ENCODE peak calls at places on chromosomes 7 and 10, in eight cellular contexts. G is A549, W is WTC11, B is HepG2, N is HCT116, T is NB4, X is K562, Y is H1. U is an unnamed sample.

GRCh38 chr10:131872011-131872836 is 28.6 kb upstream of the PPP2R2D start:
- DNase-seq in G (no peak), W (no peak), B (no peak), N (no peak), T (no peak), X (no peak), Y (no peak), U (no peak)

GRCh38 chr10:96995851-96996250 is 163.8 kb downstream of the LCOR start:
- DNase-seq in G (no peak), W (no peak), B (no peak), N (no peak), T (no peak), X (no peak), Y (no peak), U (no peak)

GRCh38 chr7:30028749-30029635 is 780 bp downstream of the PLEKHA8 start:
- DNase-seq in G (peak; percentile 40), W (peak; percentile 62), B (peak; percentile 71), N (peak; percentile 12), T (peak; percentile 72), X (peak; percentile 56), Y (no peak), U (no peak)

GRCh38 chr10:78544447-78545085 is 510.9 kb downstream of the RPS24 start:
- DNase-seq in G (no peak), W (no peak), B (peak; percentile 37), N (no peak), T (no peak), X (no peak), Y (no peak), U (no peak)

GRCh38 chr7:31071316-31071715 is 19.2 kb downstream of the ADCYAP1R1 start:
- DNase-seq in G (no peak), W (no peak), B (no peak), N (no peak), T (no peak), X (no peak), Y (no peak), U (no peak)

GRCh38 chr10:76864913-76865312 is 772.7 kb downstream of the KCNMA1 start:
- DNase-seq in G (no peak), W (no peak), B (no peak), N (no peak), T (no peak), X (no peak), Y (no peak), U (no peak)

GRCh38 chr7:157389951-157390730 is 53.3 kb downstream of the DNAJB6 start:
- DNase-seq in G (no peak), W (no peak), B (no peak), N (no peak), T (peak; percentile 99), X (no peak), Y (no peak), U (no peak)

GRCh38 chr7:157599491-157599890 is 262.7 kb downstream of the DNAJB6 start:
- DNase-seq in G (no peak), W (no peak), B (no peak), N (no peak), T (no peak), X (no peak), Y (no peak), U (no peak)

GRCh38 chr7:27642271-27642670 is 20.4 kb downstream of the HIBADH start:
- DNase-seq in G (no peak), W (no peak), B (no peak), N (no peak), T (no peak), X (no peak), Y (no peak), U (no peak)

GRCh38 chr10:17923728-17924127 is 28.0 kb upstream of the SLC39A12 start:
- DNase-seq in G (no peak), W (no peak), B (no peak), N (no peak), T (no peak), X (no peak), Y (no peak), U (no peak)

GRCh38 chr10:30786131-30786530 is 156.6 kb upstream of the LYZL2 start:
- DNase-seq in G (no peak), W (no peak), B (no peak), N (no peak), T (peak; percentile 10), X (no peak), Y (no peak), U (no peak)

GRCh38 chr7:107233981-107234380 is 65.2 kb downstream of the HBP1 start:
- DNase-seq in G (no peak), W (no peak), B (no peak), N (no peak), T (no peak), X (no peak), Y (no peak), U (no peak)

GRCh38 chr7:134211817-134212216 is 84.7 kb downstream of the LRGUK start:
- DNase-seq in G (no peak), W (no peak), B (no peak), N (no peak), T (no peak), X (peak; percentile 48), Y (no peak), U (no peak)

GRCh38 chr10:21954690-21955089 is 48.8 kb downstream of the DNAJC1 start:
- DNase-seq in G (no peak), W (no peak), B (no peak), N (no peak), T (no peak), X (no peak), Y (no peak), U (no peak)

GRCh38 chr10:21954132-21954531 is 49.4 kb downstream of the DNAJC1 start:
- DNase-seq in G (no peak), W (no peak), B (no peak), N (no peak), T (no peak), X (no peak), Y (no peak), U (no peak)

GRCh38 chr10:21950566-21950965 is 53.0 kb downstream of the DNAJC1 start:
- DNase-seq in G (no peak), W (no peak), B (no peak), N (no peak), T (no peak), X (no peak), Y (no peak), U (no peak)

DNA sequence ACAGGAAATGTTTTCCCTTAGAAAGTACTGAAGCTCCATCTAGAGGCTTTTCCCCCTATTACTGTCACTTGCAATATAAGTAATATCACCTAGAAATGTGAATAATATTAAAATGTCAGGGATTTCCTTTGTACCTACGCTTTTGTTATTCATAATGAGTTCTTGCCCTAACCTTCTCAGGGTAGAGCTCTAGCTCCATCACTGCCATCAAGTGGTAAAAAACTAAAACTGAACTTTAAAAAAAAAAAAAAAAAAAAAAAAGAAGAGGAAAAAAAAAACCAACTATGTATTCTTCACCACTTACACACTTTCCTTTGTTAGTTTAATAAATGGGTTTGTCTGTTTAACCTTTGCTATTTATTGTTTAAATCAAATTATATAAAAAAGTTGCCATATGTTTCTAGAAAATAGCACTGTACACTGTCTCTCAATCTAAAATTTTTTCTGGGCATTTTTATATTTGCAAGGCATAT is 49.9 kb downstream of the DNAJC1 start:
- DNase-seq in G (peak; percentile 57), W (no peak), B (peak; percentile 36), N (peak; percentile 53), T (peak; percentile 46), X (peak; percentile 53), Y (no peak), U (peak; percentile 54)
- TF ChIP-seq MAX in G (no peak), W (no peak), B (no peak), N (no peak), T (no peak), X (no peak), Y (no peak), U (no peak)

GRCh38 chr10:110394296-110394695 is 89.6 kb upstream of the SMNDC1 start:
- DNase-seq in G (no peak), W (no peak), B (no peak), N (no peak), T (no peak), X (no peak), Y (no peak), U (no peak)

GRCh38 chr10:110396284-110396651 is 91.5 kb upstream of the SMNDC1 start:
- DNase-seq in G (no peak), W (no peak), B (no peak), N (no peak), T (no peak), X (no peak), Y (no peak), U (no peak)

GRCh38 chr10:110394898-110395297 is 90.2 kb upstream of the SMNDC1 start:
- DNase-seq in G (no peak), W (no peak), B (no peak), N (no peak), T (no peak), X (no peak), Y (no peak), U (no peak)

GRCh38 chr10:110393866-110394265 is 89.1 kb upstream of the SMNDC1 start:
- DNase-seq in G (no peak), W (no peak), B (no peak), N (no peak), T (no peak), X (no peak), Y (no peak), U (no peak)

GRCh38 chr10:110395350-110396283 is 90.9 kb upstream of the SMNDC1 start:
- DNase-seq in G (peak; percentile 79), W (no peak), B (peak; percentile 64), N (peak; percentile 96), T (no peak), X (no peak), Y (no peak), U (no peak)
- TF ChIP-seq MAX in G (peak; percentile 70), W (no peak), B (no peak), N (no peak), T (no peak), X (no peak), Y (no peak), U (peak; percentile 13)

GRCh38 chr7:19302731-19303130 is 157.5 kb upstream of the FERD3L start:
- DNase-seq in G (no peak), W (no peak), B (no peak), N (no peak), T (no peak), X (no peak), Y (no peak), U (no peak)

GRCh38 chr7:19307554-19307953 is 162.3 kb upstream of the FERD3L start:
- DNase-seq in G (no peak), W (no peak), B (no peak), N (no peak), T (no peak), X (no peak), Y (no peak), U (no peak)

GRCh38 chr7:19305698-19306097 is 160.5 kb upstream of the FERD3L start:
- DNase-seq in G (no peak), W (no peak), B (no peak), N (no peak), T (no peak), X (no peak), Y (no peak), U (no peak)
- TF ChIP-seq MAX in G (no peak), W (no peak), B (no peak), N (no peak), T (no peak), X (no peak), Y (no peak), U (no peak)

DNA sequence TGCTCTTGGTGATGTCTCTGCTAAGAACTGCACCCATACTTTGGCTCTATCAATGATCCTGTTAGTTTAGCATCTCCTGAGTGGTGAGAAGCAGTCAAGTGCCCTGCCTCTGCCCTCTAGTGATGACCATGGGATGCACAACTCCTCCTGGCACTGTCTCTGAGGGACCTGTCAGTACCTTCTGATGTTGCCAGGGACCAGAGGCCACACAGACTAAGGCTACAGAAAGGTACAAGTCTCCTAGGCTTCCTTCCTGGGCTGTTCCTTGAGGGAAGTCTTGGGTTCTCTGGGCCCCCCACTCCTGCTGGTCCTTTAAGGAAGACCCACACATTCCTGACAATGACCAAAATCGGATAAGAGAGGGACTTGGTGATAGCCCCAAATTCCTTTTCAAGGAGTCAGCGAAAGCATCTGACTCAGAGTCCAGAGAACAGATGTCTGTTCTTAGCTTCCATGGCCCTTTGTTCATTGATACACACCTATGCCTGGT is 15.3 kb downstream of the NKX2-3 start:
- DNase-seq in G (peak; percentile 75), W (peak; percentile 50), B (peak; percentile 32), N (peak; percentile 50), T (peak; percentile 60), X (no peak), Y (no peak), U (peak; percentile 35)
- TF ChIP-seq MAX in G (no peak), W (no peak), B (no peak), N (no peak), T (no peak), X (no peak), Y (no peak), U (no peak)

U was measured in SK-N-SH.